ENCODE peak calls at places on chromosomes 7 and 10, in nine cellular contexts. H, Q, O, Y, R, B, X, J and E are unnamed samples.

GRCh38 chr7:137020351-137020750 is 151.9 kb downstream of the CHRM2 start:
- DNase-seq in H (no peak), Q (no peak), O (no peak), Y (no peak), R (no peak), B (no peak), X (no peak), J (no peak), E (no peak)

GRCh38 chr7:144526912-144527610 is 123.6 kb upstream of the NOBOX start:
- DNase-seq in H (no peak), Q (no peak), O (no peak), Y (no peak), R (no peak), B (no peak), X (no peak), J (no peak), E (no peak)

GRCh38 chr10:74329873-74330272 is 178.9 kb downstream of the ADK start:
- DNase-seq in H (no peak), Q (no peak), O (no peak), Y (no peak), R (no peak), B (no peak), X (no peak), J (no peak), E (no peak)

GRCh38 chr10:69696073-69696731 is 66.2 kb downstream of the FAM241B start:
- DNase-seq in H (peak; percentile 70), Q (no peak), O (no peak), Y (no peak), R (no peak), B (no peak), X (no peak), J (no peak), E (peak; percentile 54)

GRCh38 chr7:137970263-137970975 is 31.5 kb downstream of the CREB3L2 start:
- DNase-seq in H (peak; percentile 84), Q (no peak), O (peak; percentile 56), Y (peak; percentile 49), R (peak; percentile 75), B (no peak), X (no peak), J (no peak), E (peak; percentile 90)

GRCh38 chr7:157559596-157560257 is 222.9 kb downstream of the DNAJB6 start:
- DNase-seq in H (no peak), Q (no peak), O (no peak), Y (no peak), R (no peak), B (no peak), X (no peak), J (no peak), E (no peak)

GRCh38 chr10:83542774-83543291 is 596.5 kb upstream of the GHITM start:
- DNase-seq in H (no peak), Q (no peak), O (no peak), Y (no peak), R (no peak), B (no peak), X (no peak), J (no peak), E (no peak)

GRCh38 chr10:98446121-98446655 is 547 bp downstream of the HPS1 start:
- DNase-seq in H (peak; percentile 36), Q (peak; percentile 21), O (peak; percentile 47), Y (peak; percentile 46), R (no peak), B (no peak), X (peak; percentile 51), J (peak; percentile 68), E (peak; percentile 91)

GRCh38 chr10:79473511-79474095 is 28.2 kb upstream of the ZCCHC24 start:
- DNase-seq in H (no peak), Q (no peak), O (no peak), Y (no peak), R (no peak), B (no peak), X (no peak), J (no peak), E (peak; percentile 84)
- TF ChIP-seq POLR2A in H (no peak), Q (no peak), O (no peak), Y (no peak), R (no peak), B (no peak), X (no peak), J (no peak), E (no peak)

GRCh38 chr7:93862651-93863050 is 27.9 kb downstream of the TFPI2 start:
- DNase-seq in H (no peak), Q (no peak), O (no peak), Y (no peak), R (no peak), B (no peak), X (no peak), J (no peak), E (no peak)

GRCh38 chr7:93858857-93859256 is 31.7 kb downstream of the TFPI2 start:
- DNase-seq in H (no peak), Q (no peak), O (no peak), Y (no peak), R (no peak), B (no peak), X (no peak), J (no peak), E (no peak)

GRCh38 chr7:93856319-93856718 is 34.2 kb downstream of the TFPI2 start:
- DNase-seq in H (peak; percentile 44), Q (no peak), O (no peak), Y (no peak), R (no peak), B (no peak), X (no peak), J (no peak), E (no peak)

GRCh38 chr7:93860261-93860660 is 30.3 kb downstream of the TFPI2 start:
- DNase-seq in H (no peak), Q (no peak), O (no peak), Y (no peak), R (no peak), B (no peak), X (no peak), J (no peak), E (no peak)

DNA sequence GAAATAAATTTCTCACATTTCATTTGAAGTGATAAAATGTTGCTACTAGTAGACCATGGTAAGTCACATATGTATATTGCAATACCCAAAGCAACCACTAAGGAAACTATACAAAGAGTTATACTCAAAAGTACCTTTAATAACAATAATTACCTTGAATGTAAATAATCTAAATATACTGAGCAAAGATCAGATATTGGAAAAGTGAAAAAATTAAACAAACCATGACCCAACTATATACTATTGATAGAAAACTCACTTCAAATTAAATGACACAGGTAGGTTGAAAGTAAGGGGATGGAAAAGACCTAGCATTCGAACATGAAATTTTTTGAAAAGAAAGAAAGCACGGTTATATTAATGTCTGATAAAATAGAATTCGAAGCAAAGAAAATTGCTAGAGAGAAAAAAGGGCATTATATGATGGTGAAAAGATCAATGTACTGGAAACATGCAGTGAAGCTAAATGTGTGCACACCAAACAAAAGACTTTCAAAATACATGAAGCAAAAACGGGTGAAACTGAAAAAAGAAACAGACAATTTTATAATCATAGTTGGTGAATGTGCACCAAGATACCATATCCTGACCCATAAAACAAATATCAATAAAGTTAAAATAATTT is 29.1 kb downstream of the TFPI2 start:
- DNase-seq in H (no peak), Q (no peak), O (no peak), Y (no peak), R (no peak), B (no peak), X (no peak), J (no peak), E (no peak)
- TF ChIP-seq CTCF in H (peak; percentile 8), Q (peak; percentile 17), O (no peak), Y (no peak), R (no peak), B (peak; percentile 17), X (no peak), J (peak; percentile 9), E (no peak)

GRCh38 chr7:84191842-84192241 is 2.7 kb downstream of the SEMA3A start:
- DNase-seq in H (peak; percentile 55), Q (no peak), O (no peak), Y (no peak), R (no peak), B (no peak), X (no peak), J (no peak), E (no peak)
- H3K4me3 ChIP-seq in H (no peak overlapping the region), Q (no peak overlapping the region), O (no peak overlapping the region), Y (peak overlapping the region; percentile 5), R (no peak overlapping the region), B (peak overlapping the region; percentile 65), X (no peak overlapping the region), J (no peak overlapping the region), E (no peak overlapping the region)

DNA sequence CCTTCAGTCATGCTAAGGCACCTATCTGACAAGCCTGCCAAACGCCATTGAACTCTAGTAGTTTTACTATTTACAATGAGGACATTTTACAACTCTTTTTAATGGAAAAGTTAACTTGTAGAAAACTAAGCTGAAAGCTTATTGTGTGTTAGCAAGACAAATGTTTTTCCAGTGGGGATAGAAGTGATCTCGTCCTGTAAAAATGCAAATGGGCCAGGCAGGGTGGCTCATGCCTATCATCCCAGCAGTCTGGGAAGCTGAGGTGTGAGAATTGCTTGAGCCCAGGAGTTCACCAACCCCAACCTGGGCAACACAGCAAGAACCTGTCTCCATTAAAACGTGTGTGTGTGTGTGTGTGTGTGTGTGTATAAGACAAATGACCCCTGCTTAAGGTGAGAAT is 1.2 kb upstream of the VOPP1 start:
- DNase-seq in H (peak; percentile 53), Q (no peak), O (no peak), Y (no peak), R (no peak), B (no peak), X (no peak), J (no peak), E (no peak)
- TF ChIP-seq POLR2A in H (no peak), Q (no peak), O (no peak), Y (no peak), R (no peak), B (no peak), X (no peak), J (no peak), E (no peak)

GRCh38 chr10:125281091-125281490 is 120.7 kb upstream of the CTBP2 start:
- DNase-seq in H (no peak), Q (no peak), O (no peak), Y (no peak), R (peak; percentile 32), B (no peak), X (no peak), J (no peak), E (no peak)

GRCh38 chr10:125283831-125284614 is 123.7 kb upstream of the CTBP2 start:
- DNase-seq in H (no peak), Q (no peak), O (no peak), Y (no peak), R (no peak), B (no peak), X (no peak), J (no peak), E (no peak)

GRCh38 chr10:125284875-125285597 is 124.7 kb upstream of the CTBP2 start:
- DNase-seq in H (no peak), Q (no peak), O (no peak), Y (no peak), R (no peak), B (no peak), X (no peak), J (no peak), E (no peak)

DNA sequence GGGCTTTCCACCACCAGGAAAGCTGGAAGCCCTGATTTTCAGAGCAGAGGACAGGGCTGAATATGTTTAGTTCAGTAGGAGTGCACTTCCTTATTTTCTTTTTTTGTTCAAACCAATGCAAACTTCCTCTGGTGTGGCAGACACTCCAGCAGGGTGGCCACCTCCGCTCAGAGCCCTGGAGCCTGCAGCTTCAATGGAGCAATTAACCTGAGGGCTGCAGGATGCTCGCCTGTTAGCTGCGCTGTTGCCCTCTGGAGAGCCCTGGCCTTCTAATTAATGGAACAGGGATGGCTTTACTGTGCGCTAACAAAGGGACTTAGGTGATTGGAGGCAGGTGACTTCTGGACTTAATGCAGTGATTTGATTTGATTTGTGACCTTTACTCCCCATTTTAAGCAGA is 122.8 kb upstream of the CTBP2 start:
- DNase-seq in H (no peak), Q (no peak), O (no peak), Y (peak; percentile 31), R (no peak), B (no peak), X (no peak), J (no peak), E (no peak)
- TF ChIP-seq CTCF in H (no peak), Q (no peak), O (no peak), Y (no peak), R (no peak), B (no peak), X (no peak), J (no peak), E (no peak)